ENCODE peak calls at places on chromosomes 11 and 22, in six cellular contexts. B is upper lobe of left lung, M is SJSA1, J is brain microvascular endothelial cell, V is progenitor cell of endocrine pancreas, C is anterior cingulate cortex. I is an unnamed sample.

GRCh38 chr22:37804886-37805857 is 2.6 kb upstream of the GCAT start:
- DNase-seq in C (peak), B (peak), M (peak), V (peak), J (peak), I (peak)

GRCh38 chr11:10984250-10984649 is 126.4 kb upstream of the ZBED5 start:
- DNase-seq in C (no peak), J (no peak), B (no peak), V (no peak), M (no peak), I (no peak)

GRCh38 chr11:45901646-45902045 is 5.4 kb downstream of the FREY1 start:
- DNase-seq in B (peak), C (no peak), V (no peak), J (no peak), M (no peak), I (no peak)

GRCh38 chr22:48754611-48755331 is 1072.9 kb downstream of the BRD1 start:
- DNase-seq in M (peak), B (peak), V (no peak), C (no peak), J (no peak), I (no peak)

GRCh38 chr11:34916810-34917780 is 677 bp downstream of the PDHX start:
- DNase-seq in C (no peak), M (no peak), B (no peak), J (peak), V (no peak), I (peak)

GRCh38 chr11:316031-316701 is 2.3 kb downstream of the IFITM1 start:
- DNase-seq in M (no peak), J (no peak), V (no peak), C (no peak), B (peak), I (no peak)

GRCh38 chr22:46085831-46086576 is 64.3 kb upstream of the PPARA start:
- DNase-seq in C (no peak), M (peak), B (peak), J (no peak), V (no peak), I (peak)

GRCh38 chr11:27472398-27473016 is at the start of gene LGR4:
- DNase-seq in C (peak), V (peak), J (peak), M (peak), B (no peak), I (peak)

GRCh38 chr22:27405672-27406388 is 395.7 kb downstream of the MN1 start:
- DNase-seq in C (no peak), J (no peak), V (peak), B (no peak), M (peak), I (peak)